ENCODE peak calls at places on chromosomes 11 and 22, in five cellular contexts. One of them, this sample, is unnamed.

GRCh38 chr11:107025673-107026072 is 7.4 kb upstream of the GUCY1A2 start:
- DNase-seq in H7: no peak
- DNase-seq in H54: no peak
- DNase-seq in ACHN: no peak
- DNase-seq in GM12865: no peak
- DNase-seq in this sample: no peak

GRCh38 chr11:80980221-80980620 is 1539.4 kb upstream of the TENM4 start:
- DNase-seq in H7: no peak
- DNase-seq in H54: no peak
- DNase-seq in ACHN: no peak
- DNase-seq in GM12865: peak
- DNase-seq in this sample: no peak

GRCh38 chr11:3615998-3616397 is 25.8 kb downstream of the ART5 start:
- DNase-seq in H7: no peak
- DNase-seq in H54: no peak
- DNase-seq in ACHN: no peak
- DNase-seq in GM12865: no peak
- DNase-seq in this sample: peak

GRCh38 chr22:43891360-43892182 is at the start of gene PNPLA5:
- DNase-seq in H7: peak
- DNase-seq in H54: no peak
- DNase-seq in ACHN: no peak
- DNase-seq in GM12865: no peak
- DNase-seq in this sample: peak

GRCh38 chr11:63850946-63851345 is 12.0 kb downstream of the MARK2 start:
- DNase-seq in H7: no peak
- DNase-seq in H54: no peak
- DNase-seq in ACHN: no peak
- DNase-seq in GM12865: no peak
- DNase-seq in this sample: no peak

GRCh38 chr11:116643521-116643920 is 129.3 kb downstream of the BUD13 start:
- DNase-seq in H7: no peak
- DNase-seq in H54: no peak
- DNase-seq in ACHN: no peak
- DNase-seq in GM12865: no peak
- DNase-seq in this sample: peak

GRCh38 chr11:102580185-102580951 is 44.8 kb downstream of the MMP20 start:
- DNase-seq in H7: no peak
- DNase-seq in H54: no peak
- DNase-seq in ACHN: no peak
- DNase-seq in GM12865: peak
- DNase-seq in this sample: no peak

GRCh38 chr11:3216027-3216525 is 2.5 kb downstream of the MRGPRG start:
- DNase-seq in H7: no peak
- DNase-seq in H54: no peak
- DNase-seq in ACHN: no peak
- DNase-seq in GM12865: no peak
- DNase-seq in this sample: peak

GRCh38 chr11:17721242-17721999 is 2.0 kb downstream of the MYOD1 start:
- DNase-seq in H7: peak
- DNase-seq in H54: no peak
- DNase-seq in ACHN: no peak
- DNase-seq in GM12865: no peak
- DNase-seq in this sample: no peak

GRCh38 chr22:46377566-46378498 is 42.3 kb downstream of the TRMU start:
- DNase-seq in H7: peak
- DNase-seq in H54: peak
- DNase-seq in ACHN: peak
- DNase-seq in GM12865: no peak
- DNase-seq in this sample: peak

GRCh38 chr11:13962562-13963168 is at the start of gene SPON1:
- DNase-seq in H7: peak
- DNase-seq in H54: no peak
- DNase-seq in ACHN: no peak
- DNase-seq in GM12865: no peak
- DNase-seq in this sample: peak

GRCh38 chr11:24819863-24820434 is 323.1 kb downstream of the LUZP2 start:
- DNase-seq in H7: no peak
- DNase-seq in H54: no peak
- DNase-seq in ACHN: no peak
- DNase-seq in GM12865: no peak
- DNase-seq in this sample: no peak

GRCh38 chr11:8234425-8234821 is 29.3 kb downstream of the LMO1 start:
- DNase-seq in H7: peak
- DNase-seq in H54: peak
- DNase-seq in ACHN: peak
- DNase-seq in GM12865: no peak
- DNase-seq in this sample: peak

GRCh38 chr11:128153697-128154048 is 433.7 kb downstream of the ETS1 start:
- DNase-seq in H7: no peak
- DNase-seq in H54: no peak
- DNase-seq in ACHN: no peak
- DNase-seq in GM12865: no peak
- DNase-seq in this sample: no peak

GRCh38 chr11:196786-197731 is 4.2 kb downstream of the SCGB1C1 start:
- DNase-seq in H7: no peak
- DNase-seq in H54: no peak
- DNase-seq in ACHN: no peak
- DNase-seq in GM12865: no peak
- DNase-seq in this sample: peak

GRCh38 chr11:20754957-20755356 is 85.6 kb downstream of the NELL1 start:
- DNase-seq in H7: peak
- DNase-seq in H54: peak
- DNase-seq in ACHN: peak
- DNase-seq in GM12865: peak
- DNase-seq in this sample: peak

GRCh38 chr11:47797633-47798032 is 30.5 kb upstream of the FNBP4 start:
- DNase-seq in H7: no peak
- DNase-seq in H54: no peak
- DNase-seq in ACHN: no peak
- DNase-seq in GM12865: no peak
- DNase-seq in this sample: no peak

GRCh38 chr11:15093432-15093831 is 20.0 kb downstream of the CALCB start:
- DNase-seq in H7: no peak
- DNase-seq in H54: no peak
- DNase-seq in ACHN: no peak
- DNase-seq in GM12865: peak
- DNase-seq in this sample: no peak

GRCh38 chr11:95068549-95068948 is 1.8 kb downstream of the SRSF8 start:
- DNase-seq in H7: no peak
- DNase-seq in H54: no peak
- DNase-seq in ACHN: peak
- DNase-seq in GM12865: peak
- DNase-seq in this sample: peak

GRCh38 chr11:130834886-130835285 is 81.4 kb downstream of the SNX19 start:
- DNase-seq in H7: no peak
- DNase-seq in H54: no peak
- DNase-seq in ACHN: no peak
- DNase-seq in GM12865: peak
- DNase-seq in this sample: no peak

GRCh38 chr11:86091566-86091965 is 22.7 kb upstream of the PICALM start:
- DNase-seq in H7: no peak
- DNase-seq in H54: no peak
- DNase-seq in ACHN: no peak
- DNase-seq in GM12865: no peak
- DNase-seq in this sample: no peak

GRCh38 chr11:126318642-126319373 is 14.9 kb downstream of the DCPS start:
- DNase-seq in H7: no peak
- DNase-seq in H54: no peak
- DNase-seq in ACHN: peak
- DNase-seq in GM12865: peak
- DNase-seq in this sample: no peak

GRCh38 chr11:85784907-85785306 is 26.0 kb downstream of the SYTL2 start:
- DNase-seq in H7: no peak
- DNase-seq in H54: no peak
- DNase-seq in ACHN: no peak
- DNase-seq in GM12865: no peak
- DNase-seq in this sample: no peak

GRCh38 chr22:19448076-19448607 is 631 bp upstream of the C22orf39 start:
- DNase-seq in H7: peak
- DNase-seq in H54: peak
- DNase-seq in ACHN: peak
- DNase-seq in GM12865: peak
- DNase-seq in this sample: peak

GRCh38 chr11:7511405-7511804 is 2.4 kb upstream of the PPFIBP2 start:
- DNase-seq in H7: no peak
- DNase-seq in H54: no peak
- DNase-seq in ACHN: no peak
- DNase-seq in GM12865: no peak
- DNase-seq in this sample: no peak

GRCh38 chr22:42966389-42966998 is 48.5 kb downstream of the PACSIN2 start:
- DNase-seq in H7: no peak
- DNase-seq in H54: no peak
- DNase-seq in ACHN: no peak
- DNase-seq in GM12865: no peak
- DNase-seq in this sample: no peak

GRCh38 chr11:33006010-33006409 is 9.7 kb upstream of the DEPDC7 start:
- DNase-seq in H7: no peak
- DNase-seq in H54: no peak
- DNase-seq in ACHN: no peak
- DNase-seq in GM12865: no peak
- DNase-seq in this sample: no peak

GRCh38 chr11:100981196-100981824 is 148.3 kb downstream of the PGR start:
- DNase-seq in H7: no peak
- DNase-seq in H54: no peak
- DNase-seq in ACHN: no peak
- DNase-seq in GM12865: no peak
- DNase-seq in this sample: no peak

GRCh38 chr11:60908803-60909202 is 2.4 kb upstream of the PRPF19 start:
- DNase-seq in H7: no peak
- DNase-seq in H54: no peak
- DNase-seq in ACHN: no peak
- DNase-seq in GM12865: no peak
- DNase-seq in this sample: no peak